ENCODE peak calls at places on chromosomes 2 and 18, in four cellular contexts. D is fibroblast of lung, T is cardiac muscle cell, X is body of pancreas. A is an unnamed sample.
A peak's percentile ranks its signal among the peaks of the same experiment; 100 is the strongest.

GRCh38 chr2:191038241-191038725 is 24.3 kb upstream of the STAT1 start:
- DNase-seq in T (peak; percentile 59), D (peak; percentile 51), X (no peak), A (peak; percentile 82)

GRCh38 chr2:200778038-200778437 is 33.7 kb upstream of the BZW1 start:
- DNase-seq in D (no peak), T (peak; percentile 57), X (no peak), A (peak; percentile 32)

GRCh38 chr2:179297922-179298321 is 33.3 kb upstream of the SESTD1 start:
- DNase-seq in X (no peak), T (no peak), D (no peak), A (no peak)

GRCh38 chr18:12388440-12388839 is 11.4 kb upstream of the AFG3L2 start:
- DNase-seq in T (no peak), X (no peak), D (no peak), A (no peak)

GRCh38 chr18:48018806-48019295 is 88.4 kb upstream of the SMAD2 start:
- DNase-seq in X (no peak), D (no peak), T (no peak), A (no peak)

GRCh38 chr2:57160976-57161375 is 885.6 kb upstream of the VRK2 start:
- DNase-seq in X (no peak), T (no peak), D (peak; percentile 88), A (peak; percentile 48)

GRCh38 chr2:142347751-142348150 is 216.9 kb upstream of the LRP1B start:
- DNase-seq in D (no peak), T (no peak), X (no peak), A (no peak)

GRCh38 chr2:7878786-7879515 is 802.9 kb upstream of the ID2 start:
- DNase-seq in D (no peak), X (no peak), T (peak; percentile 9), A (no peak)

GRCh38 chr2:20594957-20595356 is 55.9 kb downstream of the HS1BP3 start:
- DNase-seq in X (peak; percentile 1), D (no peak), T (no peak), A (no peak)

GRCh38 chr2:159617080-159617479 is 732 bp upstream of the BAZ2B start:
- DNase-seq in X (no peak), T (no peak), D (no peak), A (no peak)

GRCh38 chr2:159615936-159616733 is at the start of gene BAZ2B:
- DNase-seq in D (peak; percentile 87), X (peak; percentile 63), T (peak; percentile 85), A (peak; percentile 82)

GRCh38 chr2:159614534-159615186 is 1.7 kb downstream of the BAZ2B start:
- DNase-seq in T (no peak), D (no peak), X (no peak), A (peak; percentile 79)

GRCh38 chr2:159615187-159615935 is 987 bp downstream of the BAZ2B start:
- DNase-seq in D (peak; percentile 93), T (peak; percentile 97), X (peak; percentile 92), A (peak; percentile 93)

DNA sequence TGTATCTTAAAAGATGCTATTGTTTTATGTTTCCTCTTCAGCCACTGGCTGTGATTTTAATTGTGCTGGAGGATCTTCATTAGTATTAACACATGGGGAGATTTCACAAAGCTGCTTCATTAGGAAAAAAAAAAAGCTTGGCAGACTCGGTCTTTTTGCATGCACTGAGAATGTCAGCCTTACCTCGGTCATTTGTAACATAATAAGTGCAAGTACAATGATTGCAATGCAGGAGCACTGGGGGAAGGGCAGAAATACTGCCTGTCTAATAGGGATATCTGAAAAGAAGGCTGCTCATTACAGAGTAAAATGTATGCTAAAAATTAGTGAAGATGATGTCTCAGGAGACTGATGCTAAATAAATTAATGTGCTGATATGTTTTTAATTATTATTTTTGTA is 1.3 kb upstream of the BAZ2B start:
- DNase-seq in X (peak; percentile 57), T (peak; percentile 61), D (peak; percentile 43), A (peak; percentile 16)
- H3K4me3 ChIP-seq in X (no peak overlapping the region), T (peak overlapping the region; percentile 74), D (no peak overlapping the region), A (no peak overlapping the region)

GRCh38 chr2:69205491-69205890 is 181.5 kb downstream of the GFPT1 start:
- DNase-seq in D (no peak), X (no peak), T (no peak), A (no peak)

GRCh38 chr2:69211111-69211510 is 175.9 kb downstream of the GFPT1 start:
- DNase-seq in X (no peak), T (no peak), D (no peak), A (no peak)

GRCh38 chr2:69209482-69209881 is 177.5 kb downstream of the GFPT1 start:
- DNase-seq in X (no peak), T (no peak), D (no peak), A (no peak)

GRCh38 chr2:69210386-69210785 is 176.6 kb downstream of the GFPT1 start:
- DNase-seq in D (no peak), T (no peak), X (no peak), A (no peak)

GRCh38 chr2:69208023-69208595 is 178.9 kb downstream of the GFPT1 start:
- DNase-seq in T (peak; percentile 21), D (peak; percentile 20), X (no peak), A (no peak)
- TF ChIP-seq CTCF in T (peak; percentile 27), D (peak; percentile 16), X (no peak), A (peak; percentile 30)

GRCh38 chr18:62384610-62385097 is 59.5 kb downstream of the TNFRSF11A start:
- DNase-seq in D (no peak), X (peak; percentile 7), T (peak; percentile 38), A (no peak)
- H3K4me3 ChIP-seq in D (no peak overlapping the region), X (no peak overlapping the region), T (no peak overlapping the region), A (peak overlapping the region; percentile 23)

DNA sequence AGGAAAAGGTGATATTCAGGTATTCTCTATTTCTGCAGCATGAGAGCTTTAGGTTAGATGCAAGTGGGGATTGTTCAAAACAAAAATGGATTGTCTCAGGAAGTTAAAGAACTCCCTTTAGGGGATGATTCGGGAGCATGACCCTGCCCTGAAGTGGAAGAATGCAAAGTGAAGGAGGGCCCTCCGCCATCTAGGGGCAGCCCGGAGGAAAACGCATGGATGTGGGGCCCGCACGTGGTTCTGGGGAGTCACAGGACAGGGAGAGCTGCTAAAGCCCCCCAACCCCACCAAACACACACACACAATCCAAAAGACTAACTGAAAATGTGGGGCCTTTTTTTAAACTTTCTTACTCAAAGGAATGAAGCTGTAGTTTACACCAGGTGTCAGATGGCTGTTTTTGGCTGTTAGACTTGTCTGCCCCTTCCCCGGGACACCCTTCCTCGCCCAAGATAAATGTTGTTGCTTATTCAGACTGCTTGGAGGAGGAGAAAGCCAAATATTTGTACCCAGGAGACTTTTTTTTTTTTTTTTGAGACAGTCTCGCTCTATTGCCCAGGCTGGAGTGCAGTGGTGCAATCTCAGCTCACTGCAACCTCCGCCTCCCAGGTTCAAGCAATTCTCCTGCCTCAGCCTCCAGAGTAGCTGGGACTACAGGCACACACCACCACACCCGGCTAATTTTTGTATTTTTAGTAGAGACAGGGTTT is 78.8 kb downstream of the HNRNPLL start:
- DNase-seq in X (no peak), D (no peak), T (peak; percentile 21), A (no peak)
- TF ChIP-seq CTCF in X (no peak), D (peak; percentile 17), T (peak; percentile 47), A (peak; percentile 42)

DNA sequence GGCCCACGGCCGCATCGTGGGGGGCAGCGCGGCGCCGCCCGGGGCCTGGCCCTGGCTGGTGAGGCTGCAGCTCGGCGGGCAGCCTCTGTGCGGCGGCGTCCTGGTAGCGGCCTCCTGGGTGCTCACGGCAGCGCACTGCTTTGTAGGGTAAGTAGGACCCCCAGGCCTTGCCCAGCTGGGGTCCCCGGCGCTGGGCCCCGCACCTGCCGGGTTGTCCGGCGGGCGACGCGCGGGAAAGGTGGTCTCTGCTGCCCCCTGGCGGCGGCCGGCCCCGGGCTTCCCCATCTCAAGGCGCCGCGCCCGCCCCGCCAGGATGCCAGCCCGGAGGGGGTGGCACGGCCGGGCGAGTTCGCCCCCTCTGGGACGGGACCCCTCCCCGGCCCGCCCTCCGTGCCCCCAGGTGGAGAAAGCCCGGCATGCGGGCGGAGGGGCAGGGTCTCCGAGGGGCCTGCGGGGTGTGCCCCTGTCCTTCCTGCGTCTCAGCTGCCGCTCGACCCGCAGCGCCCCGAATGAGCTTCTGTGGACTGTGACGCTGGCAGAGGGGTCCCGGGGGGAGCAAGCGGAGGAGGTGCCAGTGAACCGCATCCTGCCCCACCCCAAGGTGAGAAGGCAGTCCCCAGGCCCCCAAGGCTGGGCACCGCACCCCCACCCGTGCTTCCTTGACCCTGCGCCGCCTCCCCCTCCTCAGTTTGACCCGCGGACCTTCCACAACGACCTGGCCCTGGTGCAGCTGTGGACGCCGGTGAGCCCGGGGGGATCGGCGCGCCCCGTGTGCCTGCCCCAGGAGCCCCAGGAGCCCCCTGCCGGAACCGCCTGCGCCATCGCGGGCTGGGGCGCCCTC is 2.0 kb downstream of the PRSS56 start:
- DNase-seq in T (peak; percentile 29), D (no peak), X (peak; percentile 73), A (peak; percentile 14)
- H3K4me3 ChIP-seq in T (peak overlapping the region; percentile 5), D (no peak overlapping the region), X (no peak overlapping the region), A (no peak overlapping the region)

GRCh38 chr2:42809131-42809875 is 16.9 kb upstream of the HAAO start:
- DNase-seq in X (peak; percentile 67), D (peak; percentile 84), T (no peak), A (no peak)
- TF ChIP-seq CTCF in X (no peak), D (no peak), T (no peak), A (no peak)

DNA sequence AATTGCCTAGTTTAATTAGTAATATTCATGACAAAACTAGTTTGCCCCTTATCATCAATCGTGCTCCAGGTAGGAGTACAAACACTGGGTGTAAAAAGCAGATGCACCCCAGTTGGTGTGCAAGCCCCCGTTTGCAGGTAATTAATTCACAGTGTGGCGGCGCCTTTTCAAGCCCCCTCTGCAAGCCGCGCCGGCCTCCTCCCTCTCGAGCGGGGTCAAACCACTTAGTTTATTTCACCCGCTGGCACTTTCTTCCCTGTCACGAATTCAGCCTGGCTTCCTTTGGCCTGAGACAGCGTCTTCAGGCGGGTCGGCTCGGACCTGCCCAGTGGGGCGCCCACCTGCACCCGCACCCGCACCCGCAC is 64.7 kb upstream of the MAPRE2 start:
- DNase-seq in D (no peak), X (no peak), T (no peak), A (no peak)
- H3K4me3 ChIP-seq in D (peak overlapping the region; percentile 74), X (peak overlapping the region; percentile 75), T (peak overlapping the region; percentile 68), A (peak overlapping the region; percentile 90)